ENCODE peak calls at places on chromosome 2, in five cellular contexts. O is astrocyte; Q is fibroblast of lung; G is ovary; C is CD8-positive, alpha-beta memory T cell. X is an unnamed sample.

GRCh38 chr2:86050301-86050700 is 55.4 kb downstream of the POLR1A start:
- DNase-seq in O (no peak), Q (no peak), G (peak; percentile 20), C (no peak), X (no peak)

GRCh38 chr2:104412384-104412783 is 441.5 kb upstream of the POU3F3 start:
- DNase-seq in C (no peak), G (no peak), Q (no peak), O (no peak), X (no peak)

GRCh38 chr2:13014783-13015182 is 298.0 kb downstream of the TRIB2 start:
- DNase-seq in O (no peak), G (no peak), Q (no peak), C (no peak), X (no peak)

GRCh38 chr2:112811841-112812306 is 24.7 kb downstream of the IL1B start:
- DNase-seq in G (no peak), C (no peak), O (peak; percentile 84), Q (peak; percentile 64), X (peak; percentile 79)

GRCh38 chr2:207683879-207684627 is 27.4 kb upstream of the CCNYL1 start:
- DNase-seq in G (no peak), Q (peak; percentile 60), C (no peak), O (peak; percentile 89), X (peak; percentile 11)

GRCh38 chr2:75136001-75136400 is 63.3 kb downstream of the TACR1 start:
- DNase-seq in O (no peak), Q (no peak), G (no peak), C (no peak), X (no peak)

GRCh38 chr2:20148841-20149702 is 75.9 kb downstream of the SDC1 start:
- DNase-seq in O (peak; percentile 97), G (no peak), Q (peak; percentile 88), C (no peak), X (no peak)

GRCh38 chr2:20108655-20109396 is 57.4 kb upstream of the LAPTM4A start:
- DNase-seq in C (no peak), G (no peak), Q (peak; percentile 85), O (no peak), X (no peak)

GRCh38 chr2:219525533-219526232 is 11.4 kb downstream of the ASIC4 start:
- DNase-seq in C (no peak), G (no peak), O (no peak), Q (no peak), X (no peak)

DNA sequence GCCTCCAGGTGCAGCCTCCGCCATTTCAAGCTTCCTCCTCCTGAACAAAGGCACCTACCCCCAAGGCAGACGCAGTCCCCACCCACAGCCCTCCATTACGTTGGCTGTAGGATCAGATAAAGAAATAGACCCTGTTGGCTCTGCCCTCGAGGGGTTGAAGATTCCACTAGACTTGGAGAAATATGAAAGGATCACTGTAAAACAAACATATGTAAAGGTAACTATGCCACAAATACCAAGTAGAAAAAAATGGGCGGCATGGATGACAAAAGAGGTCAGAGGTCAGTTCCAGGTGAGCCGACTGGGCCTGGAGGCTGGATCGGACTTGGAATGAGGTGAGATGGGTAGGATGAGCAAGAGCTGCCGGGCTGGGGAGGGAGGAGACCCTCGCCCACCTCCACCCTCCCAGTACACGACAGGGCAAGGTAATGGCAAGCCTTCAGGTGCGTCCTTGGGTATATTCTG is 84.8 kb upstream of the POMC start:
- DNase-seq in O (no peak), G (no peak), Q (no peak), C (no peak), X (no peak)
- H3K4me3 ChIP-seq in O (peak overlapping the region; percentile 34), G (no peak overlapping the region), Q (no peak overlapping the region), C (no peak overlapping the region), X (no peak overlapping the region)

DNA sequence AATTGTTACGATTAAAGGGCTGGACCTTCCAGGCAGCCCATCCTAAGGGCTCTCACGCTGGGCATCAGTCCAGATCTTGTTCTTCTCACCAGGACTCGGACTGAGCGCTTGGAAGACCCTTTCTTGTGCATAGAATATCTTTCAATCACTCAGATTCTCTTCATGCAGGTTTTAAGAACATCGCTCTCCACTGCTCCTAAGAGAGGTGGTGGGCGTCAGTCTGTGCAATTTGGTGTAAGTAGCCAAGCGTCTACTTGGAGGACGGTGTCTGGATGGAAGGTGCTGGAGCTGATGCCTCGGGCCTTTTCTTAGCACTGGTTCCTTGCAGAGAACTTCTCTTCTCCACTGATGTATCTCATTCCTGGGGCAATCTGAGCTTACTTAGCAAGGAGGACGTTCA is 68.7 kb downstream of the ASB1 start:
- DNase-seq in C (no peak), O (no peak), Q (no peak), G (no peak), X (no peak)
- H3K36me3 ChIP-seq in C (no peaks in the 10 kb centered on the region), O (no peaks in the 10 kb centered on the region), Q (no peaks in the 10 kb centered on the region), G (no peaks in the 10 kb centered on the region), X (no peaks in the 10 kb centered on the region)

GRCh38 chr2:108878276-108878675 is 91.7 kb downstream of the CCDC138 start:
- DNase-seq in O (no peak), C (no peak), G (no peak), Q (no peak), X (no peak)
- H3K4me3 ChIP-seq in O (no peak overlapping the region), C (no peak overlapping the region), G (no peak overlapping the region), Q (no peak overlapping the region), X (no peak overlapping the region)

DNA sequence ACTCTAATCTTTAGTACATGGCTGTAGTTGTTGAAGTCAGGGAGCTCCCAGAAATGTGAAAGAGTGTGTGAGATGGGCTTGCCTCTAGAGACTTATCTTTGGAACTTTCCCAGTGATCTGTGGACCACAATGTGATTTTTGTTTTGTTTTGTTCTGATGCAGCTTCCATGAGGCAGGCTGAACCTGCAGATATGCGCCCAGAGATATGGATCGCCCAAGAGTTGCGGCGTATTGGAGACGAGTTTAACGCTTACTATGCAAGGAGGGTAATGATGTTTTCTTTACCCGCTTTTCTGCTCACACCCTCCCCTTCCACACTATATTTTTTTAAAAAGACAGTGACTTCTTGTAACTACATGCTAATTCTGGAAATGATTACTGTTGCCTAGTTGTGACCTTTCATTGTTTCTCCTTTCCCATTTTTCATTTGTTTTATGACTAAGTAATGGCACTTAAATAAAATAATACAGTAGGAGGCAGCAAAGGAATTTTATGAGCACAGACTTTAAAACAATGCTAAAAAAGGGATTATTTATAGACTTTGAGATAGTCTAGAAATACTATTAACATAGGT is 29.3 kb downstream of the BCL2L11 start:
- DNase-seq in Q (no peak), G (no peak), O (no peak), C (no peak), X (no peak)
- H3K36me3 ChIP-seq in Q (no peaks in the 10 kb centered on the region), G (no peaks in the 10 kb centered on the region), O (no peaks in the 10 kb centered on the region), C (no peaks in the 10 kb centered on the region), X (no peaks in the 10 kb centered on the region)

DNA sequence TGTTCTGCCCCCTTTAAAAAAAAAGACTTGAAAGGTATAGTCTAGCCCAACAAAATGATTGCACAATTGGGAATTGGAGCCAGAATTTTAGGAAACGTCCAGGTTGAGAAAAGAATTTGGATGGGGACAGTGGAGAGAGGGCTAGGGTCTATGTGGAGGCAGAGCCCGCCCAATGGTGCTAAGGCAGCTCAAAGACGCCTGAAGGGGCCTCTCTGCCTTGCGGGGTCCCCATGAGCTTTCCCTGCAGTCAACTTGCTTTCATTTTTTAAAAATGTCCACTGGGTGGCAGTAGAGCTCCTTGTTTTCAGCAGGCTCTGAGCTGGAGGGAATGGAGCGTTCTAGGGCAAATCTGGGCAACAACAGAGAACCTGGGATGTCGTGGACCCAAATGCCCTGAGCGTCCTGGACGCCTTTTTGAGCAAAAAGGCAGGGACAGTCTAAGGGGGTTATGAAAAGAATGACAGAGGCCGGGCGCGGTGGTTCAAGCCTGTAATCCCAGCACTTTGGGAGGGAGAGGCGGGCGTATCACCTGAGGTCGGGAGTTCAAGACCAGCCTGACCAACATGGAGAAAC is 40.2 kb upstream of the ITM2C start:
- DNase-seq in G (peak; percentile 46), O (peak; percentile 55), C (peak; percentile 43), Q (peak; percentile 87), X (peak; percentile 35)
- H3K4me3 ChIP-seq in G (no peak overlapping the region), O (no peak overlapping the region), C (peak overlapping the region; percentile 35), Q (peak overlapping the region; percentile 56), X (peak overlapping the region; percentile 9)

GRCh38 chr2:6078414-6078813 is 386.2 kb downstream of the SOX11 start:
- DNase-seq in G (no peak), C (no peak), O (no peak), Q (no peak), X (no peak)
- H3K36me3 ChIP-seq in G (no peaks in the 10 kb centered on the region), C (no peaks in the 10 kb centered on the region), O (no peaks in the 10 kb centered on the region), Q (no peaks in the 10 kb centered on the region), X (no peaks in the 10 kb centered on the region)

GRCh38 chr2:71555798-71556454 is 102.6 kb downstream of the DYSF start:
- DNase-seq in G (no peak), Q (no peak), C (no peak), O (no peak), X (no peak)
- H3K4me3 ChIP-seq in G (no peak overlapping the region), Q (no peak overlapping the region), C (no peak overlapping the region), O (no peak overlapping the region), X (no peak overlapping the region)

X was measured in MG63.